ENCODE peak calls at places on chromosomes 3 and 15, in seven cellular contexts. G is astrocyte of the spinal cord, F is Caco-2, X is AG04450, Q is A549, D is cardiac fibroblast, N is fibroblast of mammary gland. S is an unnamed sample.

GRCh38 chr3:21500834-21501233 is 250.2 kb downstream of the ZNF385D start:
- DNase-seq in G (no peak), F (no peak), X (no peak), Q (no peak), D (no peak), N (no peak), S (no peak)

GRCh38 chr3:52518723-52519444 is 14.8 kb downstream of the NT5DC2 start:
- DNase-seq in G (no peak), F (peak), X (no peak), Q (peak), D (no peak), N (no peak), S (no peak)

GRCh38 chr15:57510647-57511046 is 81.1 kb upstream of the MYZAP start:
- DNase-seq in G (peak), F (no peak), X (peak), Q (no peak), D (peak), N (peak), S (peak)

GRCh38 chr3:138834359-138835176 is at the start of gene PIK3CB:
- DNase-seq in G (peak), F (peak), X (no peak), Q (peak), D (peak), N (peak), S (peak)

GRCh38 chr3:19539488-19540395 is 391.4 kb downstream of the KCNH8 start:
- DNase-seq in G (no peak), F (no peak), X (no peak), Q (no peak), D (no peak), N (no peak), S (no peak)

GRCh38 chr15:41423979-41424659 is 7.2 kb downstream of the RTF1 start:
- DNase-seq in G (no peak), F (no peak), X (no peak), Q (no peak), D (no peak), N (no peak), S (no peak)

GRCh38 chr3:40801276-40801675 is 276.5 kb downstream of the ZNF621 start:
- DNase-seq in G (peak), F (no peak), X (no peak), Q (no peak), D (peak), N (peak), S (no peak)

GRCh38 chr3:152283492-152284381 is 15.0 kb downstream of the MBNL1 start:
- DNase-seq in G (no peak), F (no peak), X (no peak), Q (no peak), D (no peak), N (no peak), S (no peak)

GRCh38 chr15:38389924-38390542 is 63.9 kb upstream of the FAM98B start:
- DNase-seq in G (peak), F (peak), X (no peak), Q (peak), D (peak), N (peak), S (no peak)

GRCh38 chr15:53453253-53454105 is 306.0 kb downstream of the WDR72 start:
- DNase-seq in G (no peak), F (peak), X (no peak), Q (peak), D (no peak), N (no peak), S (no peak)

GRCh38 chr3:47365213-47366153 is 15.3 kb upstream of the PTPN23 start:
- DNase-seq in G (peak), F (peak), X (peak), Q (no peak), D (peak), N (peak), S (peak)

GRCh38 chr15:45186771-45187577 is 792 bp downstream of the SHF start:
- DNase-seq in G (no peak), F (no peak), X (no peak), Q (no peak), D (no peak), N (no peak), S (no peak)

GRCh38 chr3:189898559-189899153 is 222.0 kb downstream of the P3H2 start:
- DNase-seq in G (no peak), F (no peak), X (no peak), Q (no peak), D (peak), N (peak), S (peak)

GRCh38 chr3:8052599-8053185 is 448.9 kb upstream of the LMCD1 start:
- DNase-seq in G (peak), F (no peak), X (no peak), Q (no peak), D (peak), N (peak), S (no peak)

GRCh38 chr3:45896956-45897355 is 10.6 kb downstream of the CCR9 start:
- DNase-seq in G (peak), F (no peak), X (peak), Q (no peak), D (peak), N (peak), S (peak)

GRCh38 chr15:97156739-97157265 is 803.7 kb upstream of the ARRDC4 start:
- DNase-seq in G (no peak), F (no peak), X (no peak), Q (no peak), D (no peak), N (no peak), S (no peak)

GRCh38 chr15:81312790-81313543 is 11.0 kb downstream of the STARD5 start:
- DNase-seq in G (peak), F (no peak), X (peak), Q (peak), D (peak), N (peak), S (peak)

GRCh38 chr15:90322531-90322930 is 29.6 kb upstream of the ZNF774 start:
- DNase-seq in G (no peak), F (no peak), X (no peak), Q (no peak), D (peak), N (no peak), S (no peak)

GRCh38 chr15:24878153-24878552 is 76.6 kb upstream of the SNRPN start:
- DNase-seq in G (peak), F (no peak), X (no peak), Q (no peak), D (peak), N (peak), S (peak)

GRCh38 chr3:23659274-23659673 is 146.5 kb upstream of the UBE2E1 start:
- DNase-seq in G (no peak), F (no peak), X (no peak), Q (no peak), D (no peak), N (no peak), S (no peak)

GRCh38 chr3:66501483-66502266 is 853 bp upstream of the LRIG1 start:
- DNase-seq in G (no peak), F (no peak), X (no peak), Q (no peak), D (no peak), N (no peak), S (no peak)
- TF ChIP-seq CTCF in G (peak), F (no peak), X (peak), Q (no peak), D (peak), N (peak), S (peak)

GRCh38 chr3:174147798-174148197 is 711.3 kb upstream of the NAALADL2 start:
- DNase-seq in G (no peak), F (no peak), X (no peak), Q (no peak), D (no peak), N (no peak), S (no peak)

GRCh38 chr3:174146008-174146407 is 713.1 kb upstream of the NAALADL2 start:
- DNase-seq in G (no peak), F (no peak), X (no peak), Q (no peak), D (no peak), N (no peak), S (no peak)
- H3K4me3 ChIP-seq in G (no peak), F (no peak), X (no peak), Q (no peak), D (no peak), N (no peak), S (no peak)

DNA sequence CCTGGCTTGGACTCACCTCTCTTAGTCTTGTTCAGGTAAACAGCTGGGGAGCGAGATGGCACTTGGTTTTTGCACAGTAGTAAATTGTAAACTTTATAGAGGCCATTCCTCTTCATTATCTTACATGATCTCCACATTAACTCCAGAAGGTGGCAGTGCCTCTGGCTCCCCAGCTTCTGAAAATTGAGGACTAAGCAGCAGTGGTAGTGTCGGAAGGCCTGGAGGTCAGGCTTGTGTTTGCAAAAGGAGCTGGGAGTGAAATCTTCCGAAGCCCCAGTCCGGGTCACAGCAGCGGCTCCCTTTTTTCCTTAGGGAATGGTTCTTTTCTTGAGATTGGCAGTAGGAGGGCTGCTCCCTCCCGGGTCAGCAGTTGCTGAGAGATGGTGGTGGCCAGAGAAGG is 85.7 kb downstream of the FNDC3B start:
- DNase-seq in G (no peak), F (no peak), X (no peak), Q (no peak), D (no peak), N (peak), S (peak)
- TF ChIP-seq CTCF in G (peak), F (no peak), X (no peak), Q (no peak), D (no peak), N (peak), S (no peak)

GRCh38 chr3:30615615-30616346 is 9.4 kb downstream of the TGFBR2 start:
- DNase-seq in G (no peak), F (no peak), X (no peak), Q (no peak), D (no peak), N (no peak), S (no peak)
- H3K4me3 ChIP-seq in G (no peak), F (no peak), X (no peak), Q (no peak), D (no peak), N (no peak), S (no peak)

DNA sequence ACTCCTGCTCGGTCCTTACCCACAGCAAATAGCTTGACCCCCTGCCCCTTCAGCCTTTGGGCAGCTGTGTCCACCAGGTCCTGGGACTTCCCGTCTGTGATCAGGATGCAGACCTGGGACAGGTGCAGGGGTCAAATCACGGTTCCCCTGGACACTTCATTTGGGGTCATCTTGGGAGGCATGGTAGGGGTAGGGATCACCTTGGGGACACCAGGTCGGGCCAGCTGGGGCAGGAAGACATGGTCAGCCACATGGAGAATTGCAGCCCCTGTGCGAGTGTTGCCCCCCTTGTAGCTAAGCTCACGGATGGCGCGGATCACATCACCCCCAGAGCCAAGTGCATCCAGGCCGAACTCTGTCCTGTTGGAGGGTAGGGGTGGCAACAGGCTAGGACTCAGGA is 1.8 kb downstream of the COL7A1 start:
- DNase-seq in G (no peak), F (no peak), X (no peak), Q (no peak), D (no peak), N (no peak), S (no peak)
- TF ChIP-seq CTCF in G (no peak), F (no peak), X (no peak), Q (no peak), D (no peak), N (no peak), S (no peak)

GRCh38 chr15:66251065-66251789 is 2.3 kb downstream of the MEGF11 start:
- DNase-seq in G (no peak), F (no peak), X (no peak), Q (no peak), D (no peak), N (no peak), S (no peak)

GRCh38 chr15:66253643-66254363 is at the start of gene MEGF11:
- DNase-seq in G (peak), F (no peak), X (no peak), Q (peak), D (peak), N (peak), S (peak)

GRCh38 chr15:66253296-66253642 is 281 bp downstream of the MEGF11 start:
- DNase-seq in G (peak), F (no peak), X (no peak), Q (no peak), D (no peak), N (no peak), S (no peak)

GRCh38 chr15:66252411-66253295 is 897 bp downstream of the MEGF11 start:
- DNase-seq in G (peak), F (peak), X (no peak), Q (peak), D (peak), N (peak), S (peak)

DNA sequence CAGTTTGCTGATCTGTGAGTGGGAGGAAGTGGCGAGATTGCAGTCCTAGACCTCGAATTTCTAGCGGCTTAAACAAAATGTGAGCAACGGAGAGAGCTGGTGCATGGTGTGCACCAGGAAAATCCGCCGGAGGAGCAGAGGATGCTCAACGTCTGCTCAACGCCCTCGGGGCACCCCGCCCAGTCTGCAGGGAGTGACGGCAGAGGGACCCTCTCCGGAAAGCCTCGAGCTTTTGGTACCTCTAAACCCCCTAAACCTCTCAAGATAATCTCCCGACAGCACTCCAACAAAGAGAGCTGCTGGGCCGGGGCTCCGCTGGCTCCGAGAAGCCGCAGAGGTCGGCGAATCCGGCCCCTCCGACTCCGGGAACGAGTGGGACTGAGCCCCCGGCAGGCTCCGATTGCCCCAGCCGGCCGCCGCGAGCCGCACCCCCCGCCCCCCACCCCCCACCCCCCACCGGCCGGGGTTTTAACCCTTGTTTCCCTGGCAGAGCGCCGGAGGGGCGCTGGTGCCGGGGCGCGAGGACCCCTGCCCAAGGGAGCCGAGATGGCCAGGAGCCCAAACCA is 1.7 kb downstream of the MEGF11 start:
- DNase-seq in G (no peak), F (no peak), X (no peak), Q (no peak), D (no peak), N (no peak), S (peak)
- H3K4me3 ChIP-seq in G (no peak), F (no peak), X (no peak), Q (peak), D (peak), N (no peak), S (no peak)

DNA sequence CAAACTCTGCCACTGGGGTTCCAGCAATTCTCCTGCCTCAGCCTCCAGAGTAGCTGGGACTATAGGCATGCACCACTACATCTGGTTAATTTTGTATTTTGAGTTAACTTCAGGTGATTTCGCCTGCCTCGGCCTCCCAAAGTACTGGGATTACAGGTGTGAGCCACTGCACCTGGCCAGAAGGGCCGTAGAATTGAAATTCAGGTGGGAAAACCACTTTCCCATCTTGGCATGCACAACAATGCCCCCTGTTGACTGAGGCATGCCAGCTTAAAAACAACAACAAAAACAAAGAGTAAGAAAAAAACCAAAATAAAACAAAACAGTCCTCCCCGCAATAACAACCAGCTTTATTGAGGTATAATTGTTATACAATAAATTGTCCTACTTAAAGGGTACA is 32.6 kb upstream of the RAB11A start:
- DNase-seq in G (no peak), F (no peak), X (no peak), Q (no peak), D (no peak), N (no peak), S (no peak)
- TF ChIP-seq CTCF in G (no peak), F (no peak), X (no peak), Q (peak), D (peak), N (peak), S (no peak)

GRCh38 chr3:25426408-25426807 is 1.7 kb upstream of the RARB start:
- DNase-seq in G (peak), F (no peak), X (no peak), Q (peak), D (no peak), N (no peak), S (peak)
- H3K4me3 ChIP-seq in G (no peak), F (no peak), X (no peak), Q (no peak), D (no peak), N (no peak), S (no peak)

S was measured in foreskin fibroblast.